ENCODE peak calls at places on chromosomes 6 and 20, in six cellular contexts. One of them, this sample, is unnamed. For H3K4me1, the result is how much of the 10 kb centered on the place peaks cover.

GRCh38 chr6:36444470-36444869 is 1.7 kb downstream of the KCTD20 start:
- DNase-seq in neuronal stem cell: no peak
- DNase-seq in OCI-LY7: no peak
- DNase-seq in aorta: no peak
- DNase-seq in heart right ventricle: no peak
- DNase-seq in thyroid gland: no peak
- DNase-seq in this sample: no peak

GRCh38 chr6:4351857-4352669 is 216.7 kb upstream of the ECI2 start:
- DNase-seq in neuronal stem cell: no peak
- DNase-seq in OCI-LY7: no peak
- DNase-seq in aorta: peak
- DNase-seq in heart right ventricle: peak
- DNase-seq in thyroid gland: peak
- DNase-seq in this sample: peak

GRCh38 chr20:8602389-8603116 is 466.3 kb upstream of the PLCB4 start:
- DNase-seq in neuronal stem cell: no peak
- DNase-seq in OCI-LY7: peak
- DNase-seq in aorta: no peak
- DNase-seq in heart right ventricle: no peak
- DNase-seq in thyroid gland: no peak
- DNase-seq in this sample: no peak

GRCh38 chr6:169604076-169604475 is 97.8 kb downstream of the WDR27 start:
- DNase-seq in neuronal stem cell: no peak
- DNase-seq in OCI-LY7: no peak
- DNase-seq in aorta: no peak
- DNase-seq in heart right ventricle: no peak
- DNase-seq in thyroid gland: no peak
- DNase-seq in this sample: no peak

GRCh38 chr20:39853664-39854063 is 835.4 kb downstream of the MAFB start:
- DNase-seq in neuronal stem cell: peak
- DNase-seq in OCI-LY7: no peak
- DNase-seq in aorta: no peak
- DNase-seq in heart right ventricle: no peak
- DNase-seq in thyroid gland: no peak
- DNase-seq in this sample: peak

GRCh38 chr20:37584238-37584807 is 56.6 kb upstream of the BLCAP start:
- DNase-seq in neuronal stem cell: no peak
- DNase-seq in OCI-LY7: no peak
- DNase-seq in aorta: no peak
- DNase-seq in heart right ventricle: no peak
- DNase-seq in thyroid gland: no peak
- DNase-seq in this sample: no peak

GRCh38 chr6:108518714-108519576 is 41.8 kb upstream of the FOXO3 start:
- DNase-seq in neuronal stem cell: no peak
- DNase-seq in OCI-LY7: peak
- DNase-seq in aorta: no peak
- DNase-seq in heart right ventricle: no peak
- DNase-seq in thyroid gland: no peak
- DNase-seq in this sample: no peak

GRCh38 chr6:150177260-150178246 is 34.7 kb downstream of the PPP1R14C start:
- DNase-seq in neuronal stem cell: no peak
- DNase-seq in OCI-LY7: no peak
- DNase-seq in aorta: no peak
- DNase-seq in heart right ventricle: peak
- DNase-seq in thyroid gland: peak
- DNase-seq in this sample: no peak

GRCh38 chr20:58713801-58714339 is 21.3 kb downstream of the NPEPL1 start:
- DNase-seq in neuronal stem cell: no peak
- DNase-seq in OCI-LY7: no peak
- DNase-seq in aorta: peak
- DNase-seq in heart right ventricle: no peak
- DNase-seq in thyroid gland: no peak
- DNase-seq in this sample: peak

GRCh38 chr6:15476631-15477380 is 186.0 kb downstream of the DTNBP1 start:
- DNase-seq in neuronal stem cell: no peak
- DNase-seq in OCI-LY7: no peak
- DNase-seq in aorta: no peak
- DNase-seq in heart right ventricle: no peak
- DNase-seq in thyroid gland: no peak
- DNase-seq in this sample: no peak

GRCh38 chr6:43809417-43810305 is 39.6 kb downstream of the VEGFA start:
- DNase-seq in neuronal stem cell: no peak
- DNase-seq in OCI-LY7: peak
- DNase-seq in aorta: no peak
- DNase-seq in heart right ventricle: no peak
- DNase-seq in thyroid gland: no peak
- DNase-seq in this sample: peak

GRCh38 chr6:11852061-11852619 is 73.5 kb upstream of the ADTRP start:
- DNase-seq in neuronal stem cell: peak
- DNase-seq in OCI-LY7: no peak
- DNase-seq in aorta: no peak
- DNase-seq in heart right ventricle: no peak
- DNase-seq in thyroid gland: no peak
- DNase-seq in this sample: no peak

GRCh38 chr6:16238057-16238657 is at the start of gene GMPR:
- DNase-seq in neuronal stem cell: peak
- DNase-seq in OCI-LY7: no peak
- DNase-seq in aorta: peak
- DNase-seq in heart right ventricle: peak
- DNase-seq in thyroid gland: peak
- DNase-seq in this sample: peak

GRCh38 chr20:16263582-16263981 is 309.7 kb downstream of the KIF16B start:
- DNase-seq in neuronal stem cell: no peak
- DNase-seq in OCI-LY7: peak
- DNase-seq in aorta: no peak
- DNase-seq in heart right ventricle: no peak
- DNase-seq in thyroid gland: no peak
- DNase-seq in this sample: no peak

GRCh38 chr20:9710685-9711084 is 128.2 kb downstream of the PAK5 start:
- DNase-seq in neuronal stem cell: no peak
- DNase-seq in OCI-LY7: no peak
- DNase-seq in aorta: no peak
- DNase-seq in heart right ventricle: no peak
- DNase-seq in thyroid gland: no peak
- DNase-seq in this sample: no peak

GRCh38 chr20:33685328-33686007 is 717 bp downstream of the E2F1 start:
- DNase-seq in neuronal stem cell: no peak
- DNase-seq in OCI-LY7: peak
- DNase-seq in aorta: no peak
- DNase-seq in heart right ventricle: no peak
- DNase-seq in thyroid gland: no peak
- DNase-seq in this sample: peak

GRCh38 chr6:45473121-45473967 is 95.6 kb upstream of the SUPT3H start:
- DNase-seq in neuronal stem cell: no peak
- DNase-seq in OCI-LY7: no peak
- DNase-seq in aorta: no peak
- DNase-seq in heart right ventricle: no peak
- DNase-seq in thyroid gland: no peak
- DNase-seq in this sample: no peak

GRCh38 chr20:49183444-49183843 is 4.7 kb downstream of the STAU1 start:
- DNase-seq in neuronal stem cell: no peak
- DNase-seq in OCI-LY7: no peak
- DNase-seq in aorta: no peak
- DNase-seq in heart right ventricle: no peak
- DNase-seq in thyroid gland: no peak
- DNase-seq in this sample: no peak
- H3K4me1 ChIP-seq in neuronal stem cell: under half
- H3K4me1 ChIP-seq in OCI-LY7: under half
- H3K4me1 ChIP-seq in aorta: under half
- H3K4me1 ChIP-seq in heart right ventricle: under half
- H3K4me1 ChIP-seq in thyroid gland: half or more
- H3K4me1 ChIP-seq in this sample: under half

DNA sequence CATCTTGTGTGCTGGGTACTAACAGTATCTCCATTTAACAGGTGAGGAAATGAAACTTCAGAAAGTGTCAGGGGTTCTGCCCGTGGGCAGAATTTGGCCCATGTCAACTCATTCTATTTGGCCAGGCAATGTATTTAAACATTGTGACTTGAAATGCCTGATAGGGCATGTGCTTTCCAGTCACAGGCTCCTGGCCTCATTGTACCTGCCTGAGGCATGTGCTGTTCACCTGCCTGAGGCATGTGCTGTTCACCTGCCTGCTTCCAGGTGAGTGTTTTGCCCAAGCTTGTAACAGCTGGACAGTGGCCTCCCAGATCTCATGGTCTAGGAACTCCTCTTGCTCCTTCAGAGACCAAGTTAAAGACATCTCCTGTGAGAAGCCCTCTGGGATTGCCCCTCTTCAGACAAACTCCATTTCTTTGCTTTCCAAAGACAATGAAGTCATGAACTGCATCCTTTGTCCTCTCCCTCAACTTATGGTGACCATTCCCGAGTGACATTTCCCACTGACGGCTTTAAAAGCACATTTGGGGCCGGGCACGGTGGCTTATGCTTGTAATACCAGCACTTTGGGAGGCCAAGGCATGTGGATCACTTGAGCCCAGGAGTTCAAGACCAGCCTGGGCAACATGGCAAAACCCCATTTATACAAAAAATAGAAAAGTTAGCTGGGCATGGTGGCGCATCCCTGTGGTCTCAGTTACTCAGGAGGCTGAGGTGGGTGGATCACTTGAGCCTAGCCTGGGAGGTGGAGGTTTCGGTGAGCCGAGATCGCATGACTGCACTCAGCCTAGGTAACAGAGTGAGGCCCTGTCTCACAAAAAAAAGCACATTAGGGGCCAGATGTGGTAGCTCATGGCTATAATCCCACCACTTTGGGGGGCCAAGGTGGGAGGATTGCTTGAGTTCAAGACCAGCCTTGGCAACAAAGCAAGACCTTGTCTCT is 48.7 kb downstream of the BCAS4 start:
- DNase-seq in neuronal stem cell: no peak
- DNase-seq in OCI-LY7: no peak
- DNase-seq in aorta: no peak
- DNase-seq in heart right ventricle: no peak
- DNase-seq in thyroid gland: no peak
- DNase-seq in this sample: no peak
- H3K4me1 ChIP-seq in neuronal stem cell: under half
- H3K4me1 ChIP-seq in OCI-LY7: under half
- H3K4me1 ChIP-seq in aorta: under half
- H3K4me1 ChIP-seq in heart right ventricle: under half
- H3K4me1 ChIP-seq in thyroid gland: under half
- H3K4me1 ChIP-seq in this sample: under half

GRCh38 chr6:167748458-167749379 is 78.0 kb upstream of the AFDN start:
- DNase-seq in neuronal stem cell: no peak
- DNase-seq in OCI-LY7: no peak
- DNase-seq in aorta: no peak
- DNase-seq in heart right ventricle: no peak
- DNase-seq in thyroid gland: no peak
- DNase-seq in this sample: no peak
- H3K4me1 ChIP-seq in neuronal stem cell: under half
- H3K4me1 ChIP-seq in OCI-LY7: under half
- H3K4me1 ChIP-seq in aorta: under half
- H3K4me1 ChIP-seq in heart right ventricle: under half
- H3K4me1 ChIP-seq in thyroid gland: under half
- H3K4me1 ChIP-seq in this sample: under half

DNA sequence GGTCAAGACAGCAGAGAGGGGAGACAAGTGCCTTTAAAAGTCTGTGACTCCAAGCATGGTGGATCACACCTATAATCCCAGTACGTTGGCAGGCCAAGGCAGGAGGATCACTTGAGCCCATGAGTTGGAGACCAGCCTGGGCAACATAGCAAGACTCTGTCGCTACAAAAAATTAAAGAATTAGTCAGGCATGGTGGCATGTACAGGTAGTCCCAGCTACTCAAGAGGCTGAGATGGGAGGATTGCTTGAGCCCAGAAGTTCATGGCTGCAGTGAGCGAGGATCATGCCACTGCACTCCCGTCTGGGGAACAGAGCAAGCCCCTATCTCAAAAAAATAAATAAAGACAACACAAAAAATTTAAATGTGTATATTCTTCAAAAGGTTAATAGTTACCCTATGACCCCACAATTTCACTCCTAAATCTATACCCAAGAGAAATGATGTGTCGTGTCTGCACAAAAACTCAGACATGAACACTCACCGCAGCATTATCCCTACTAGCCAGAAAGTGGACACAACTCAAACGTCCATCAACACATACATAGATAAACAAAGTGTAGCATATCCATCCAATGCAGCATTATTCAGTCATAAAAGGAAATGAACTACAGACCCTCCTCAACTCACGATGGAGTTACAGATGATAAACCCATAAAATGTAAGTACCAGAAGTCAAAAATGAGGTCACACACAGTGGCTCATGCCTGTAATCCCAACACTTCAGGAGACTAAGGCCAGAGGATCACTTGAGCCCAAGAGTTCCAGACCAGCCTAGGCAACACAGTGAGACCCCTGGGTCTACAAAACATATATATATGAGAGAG is 23.9 kb downstream of the ZMYND8 start:
- DNase-seq in neuronal stem cell: no peak
- DNase-seq in OCI-LY7: no peak
- DNase-seq in aorta: no peak
- DNase-seq in heart right ventricle: no peak
- DNase-seq in thyroid gland: no peak
- DNase-seq in this sample: no peak
- H3K4me1 ChIP-seq in neuronal stem cell: under half
- H3K4me1 ChIP-seq in OCI-LY7: under half
- H3K4me1 ChIP-seq in aorta: under half
- H3K4me1 ChIP-seq in heart right ventricle: half or more
- H3K4me1 ChIP-seq in thyroid gland: under half
- H3K4me1 ChIP-seq in this sample: under half

GRCh38 chr20:5078399-5078958 is 41.3 kb downstream of the PCNA start:
- DNase-seq in neuronal stem cell: no peak
- DNase-seq in OCI-LY7: peak
- DNase-seq in aorta: no peak
- DNase-seq in heart right ventricle: peak
- DNase-seq in thyroid gland: peak
- DNase-seq in this sample: no peak
- H3K4me1 ChIP-seq in neuronal stem cell: under half
- H3K4me1 ChIP-seq in OCI-LY7: half or more
- H3K4me1 ChIP-seq in aorta: under half
- H3K4me1 ChIP-seq in heart right ventricle: under half
- H3K4me1 ChIP-seq in thyroid gland: under half
- H3K4me1 ChIP-seq in this sample: under half

GRCh38 chr20:4688342-4688741 is 33.4 kb upstream of the PRND start:
- DNase-seq in neuronal stem cell: no peak
- DNase-seq in OCI-LY7: no peak
- DNase-seq in aorta: no peak
- DNase-seq in heart right ventricle: no peak
- DNase-seq in thyroid gland: no peak
- DNase-seq in this sample: no peak

GRCh38 chr20:4691753-4692152 is 30.0 kb upstream of the PRND start:
- DNase-seq in neuronal stem cell: no peak
- DNase-seq in OCI-LY7: no peak
- DNase-seq in aorta: no peak
- DNase-seq in heart right ventricle: no peak
- DNase-seq in thyroid gland: no peak
- DNase-seq in this sample: peak

GRCh38 chr20:4684837-4685413 is 36.8 kb upstream of the PRND start:
- DNase-seq in neuronal stem cell: no peak
- DNase-seq in OCI-LY7: no peak
- DNase-seq in aorta: no peak
- DNase-seq in heart right ventricle: no peak
- DNase-seq in thyroid gland: no peak
- DNase-seq in this sample: no peak

GRCh38 chr20:4685923-4686221 is 35.8 kb upstream of the PRND start:
- DNase-seq in neuronal stem cell: no peak
- DNase-seq in OCI-LY7: no peak
- DNase-seq in aorta: no peak
- DNase-seq in heart right ventricle: no peak
- DNase-seq in thyroid gland: no peak
- DNase-seq in this sample: no peak

GRCh38 chr20:4689224-4689623 is 32.5 kb upstream of the PRND start:
- DNase-seq in neuronal stem cell: no peak
- DNase-seq in OCI-LY7: no peak
- DNase-seq in aorta: no peak
- DNase-seq in heart right ventricle: no peak
- DNase-seq in thyroid gland: no peak
- DNase-seq in this sample: no peak
- H3K4me1 ChIP-seq in neuronal stem cell: under half
- H3K4me1 ChIP-seq in OCI-LY7: under half
- H3K4me1 ChIP-seq in aorta: under half
- H3K4me1 ChIP-seq in heart right ventricle: under half
- H3K4me1 ChIP-seq in thyroid gland: under half
- H3K4me1 ChIP-seq in this sample: under half

GRCh38 chr6:30749554-30750378 is 5.4 kb upstream of the IER3 start:
- DNase-seq in neuronal stem cell: no peak
- DNase-seq in OCI-LY7: no peak
- DNase-seq in aorta: no peak
- DNase-seq in heart right ventricle: no peak
- DNase-seq in thyroid gland: peak
- DNase-seq in this sample: no peak
- H3K4me1 ChIP-seq in neuronal stem cell: under half
- H3K4me1 ChIP-seq in OCI-LY7: under half
- H3K4me1 ChIP-seq in aorta: under half
- H3K4me1 ChIP-seq in heart right ventricle: under half
- H3K4me1 ChIP-seq in thyroid gland: under half
- H3K4me1 ChIP-seq in this sample: under half

This sample was measured in SJCRH30.